ENCODE peak calls at places on chromosomes 2 and 18, in five cellular contexts. D, W, H, O and B are unnamed samples.

GRCh38 chr2:171522057-171522803 is at the start of gene CYBRD1:
- DNase-seq in D (peak), W (no peak), H (peak), O (peak), B (peak)

GRCh38 chr18:78768221-78768620 is 211.4 kb upstream of the SALL3 start:
- DNase-seq in D (no peak), W (no peak), H (no peak), O (no peak), B (no peak)

GRCh38 chr2:204203704-204204103 is 267.1 kb downstream of the ICOS start:
- DNase-seq in D (no peak), W (no peak), H (no peak), O (no peak), B (no peak)

GRCh38 chr2:675460-675859 is 1.7 kb downstream of the TMEM18 start:
- DNase-seq in D (no peak), W (no peak), H (peak), O (no peak), B (no peak)

GRCh38 chr18:56648307-56648706 is 2.9 kb upstream of the WDR7 start:
- DNase-seq in D (no peak), W (no peak), H (no peak), O (no peak), B (no peak)

GRCh38 chr18:59575995-59576394 is 121.2 kb downstream of the CCBE1 start:
- DNase-seq in D (no peak), W (no peak), H (no peak), O (no peak), B (no peak)

GRCh38 chr2:68330691-68331090 is 10.9 kb upstream of the CNRIP1 start:
- DNase-seq in D (peak), W (no peak), H (peak), O (no peak), B (no peak)

GRCh38 chr18:13447621-13448020 is 229.1 kb downstream of the LDLRAD4 start:
- DNase-seq in D (peak), W (no peak), H (peak), O (no peak), B (peak)

GRCh38 chr2:108369153-108369552 is 8.6 kb upstream of the SULT1C4 start:
- DNase-seq in D (no peak), W (no peak), H (no peak), O (no peak), B (no peak)

GRCh38 chr18:22563098-22563707 is 145.5 kb upstream of the CTAGE1 start:
- DNase-seq in D (peak), W (no peak), H (peak), O (no peak), B (no peak)

GRCh38 chr18:23824704-23825103 is 135.5 kb downstream of the LAMA3 start:
- DNase-seq in D (no peak), W (no peak), H (peak), O (no peak), B (no peak)

GRCh38 chr2:124911560-124911959 is 886.5 kb downstream of the CNTNAP5 start:
- DNase-seq in D (no peak), W (no peak), H (peak), O (no peak), B (no peak)

GRCh38 chr2:9972621-9973445 is 21.3 kb downstream of the GRHL1 start:
- DNase-seq in D (no peak), W (no peak), H (peak), O (no peak), B (no peak)

GRCh38 chr2:120373424-120373823 is 27.5 kb downstream of the INHBB start:
- DNase-seq in D (no peak), W (no peak), H (no peak), O (no peak), B (no peak)

GRCh38 chr2:42036413-42036812 is 11.4 kb upstream of the PKDCC start:
- DNase-seq in D (no peak), W (no peak), H (no peak), O (no peak), B (peak)